ENCODE peak calls at places on chromosomes 1 and 21, in four cellular contexts. C is Calu3, L is H54, S is heart left ventricle. P is an unnamed sample.

GRCh38 chr1:23496490-23497181 is 12.7 kb upstream of the ASAP3 start:
- DNase-seq in L (no peak), S (no peak), C (no peak), P (no peak)

GRCh38 chr1:102970496-102971078 is 137.7 kb downstream of the COL11A1 start:
- DNase-seq in L (peak; percentile 7), S (no peak), C (peak; percentile 18), P (peak; percentile 15)

GRCh38 chr1:86235859-86236258 is 79.3 kb upstream of the COL24A1 start:
- DNase-seq in C (no peak), L (no peak), S (no peak), P (no peak)

GRCh38 chr1:92756537-92756936 is 28.4 kb downstream of the EVI5 start:
- DNase-seq in C (no peak), L (no peak), S (no peak), P (no peak)

GRCh38 chr1:212106286-212106792 is 70.8 kb downstream of the DTL start:
- DNase-seq in S (no peak), L (no peak), C (no peak), P (no peak)

GRCh38 chr1:58768332-58768731 is 15.5 kb downstream of the JUN start:
- DNase-seq in L (no peak), S (no peak), C (no peak), P (no peak)

GRCh38 chr1:44002606-44003157 is 11.3 kb downstream of the CCDC24 start:
- DNase-seq in C (no peak), L (no peak), S (no peak), P (no peak)

GRCh38 chr1:88683516-88683847 is 591 bp upstream of the PKN2 start:
- DNase-seq in L (no peak), S (peak; percentile 25), C (peak; percentile 65), P (no peak)

GRCh38 chr1:202664083-202664482 is 46.2 kb downstream of the SYT2 start:
- DNase-seq in L (no peak), S (no peak), C (no peak), P (no peak)

GRCh38 chr21:32423320-32423719 is 10.8 kb downstream of the EVA1C start:
- DNase-seq in L (peak; percentile 71), C (no peak), S (no peak), P (no peak)

GRCh38 chr1:153728305-153729066 is 636 bp downstream of the INTS3 start:
- DNase-seq in C (peak; percentile 36), S (peak; percentile 36), L (no peak), P (peak; percentile 37)

GRCh38 chr1:247574664-247575063 is 13.5 kb upstream of the OR2G2 start:
- DNase-seq in C (no peak), S (no peak), L (no peak), P (no peak)

P was measured in G401.